ENCODE peak calls at places on chromosomes 7 and 10, in four cellular contexts. R is H9, X is astrocyte, O is SK-N-SH. I is an unnamed sample.
A peak's percentile ranks its signal among the peaks of the same experiment; 100 is the strongest.

GRCh38 chr7:35389636-35390035 is 135.7 kb upstream of the TBX20 start:
- DNase-seq in R (no peak), X (no peak), O (no peak), I (peak; percentile 38)

GRCh38 chr10:103553743-103554487 is 60.4 kb downstream of the NEURL1 start:
- DNase-seq in R (no peak), X (no peak), O (no peak), I (no peak)

GRCh38 chr7:26958834-26959233 is 94.4 kb upstream of the SKAP2 start:
- DNase-seq in R (no peak), X (peak; percentile 59), O (no peak), I (peak; percentile 92)

GRCh38 chr7:146008293-146008692 is 108.3 kb upstream of the CNTNAP2 start:
- DNase-seq in R (no peak), X (no peak), O (no peak), I (no peak)

GRCh38 chr7:22326181-22326580 is 30.8 kb downstream of the RAPGEF5 start:
- DNase-seq in R (no peak), X (no peak), O (no peak), I (no peak)

GRCh38 chr7:116539879-116540278 is 15.0 kb downstream of the CAV1 start:
- DNase-seq in R (no peak), X (no peak), O (no peak), I (no peak)

GRCh38 chr10:3852147-3852904 is 67.3 kb upstream of the KLF6 start:
- DNase-seq in R (no peak), X (peak; percentile 100), O (no peak), I (peak; percentile 100)

GRCh38 chr10:1550291-1550595 is 187.1 kb downstream of the ADARB2 start:
- DNase-seq in R (no peak), X (no peak), O (no peak), I (no peak)

GRCh38 chr10:97053285-97053684 is 132.5 kb downstream of the SLIT1 start:
- DNase-seq in R (no peak), X (no peak), O (peak; percentile 60), I (no peak)

GRCh38 chr7:44103941-44104879 is at the start of gene AEBP1:
- DNase-seq in R (peak; percentile 73), X (peak; percentile 27), O (peak; percentile 96), I (no peak)
- TF ChIP-seq CTCF in R (no peak), X (no peak), O (peak; percentile 18), I (no peak)

GRCh38 chr7:150367677-150368097 is 935 bp upstream of the REPIN1 start:
- DNase-seq in R (no peak), X (peak; percentile 36), O (no peak), I (peak; percentile 72)
- H3K4me1 ChIP-seq in R (peaks cover 3% of the 10 kb centered on the region), X (peaks cover 29% of the 10 kb centered on the region), O (peaks cover 23% of the 10 kb centered on the region), I (peaks cover 10% of the 10 kb centered on the region)

GRCh38 chr10:113175176-113175575 is 225.1 kb downstream of the TCF7L2 start:
- DNase-seq in R (no peak), X (no peak), O (no peak), I (no peak)
- H3K4me2 ChIP-seq in R (no peak overlapping the region), X (no peak overlapping the region), O (no peak overlapping the region), I (no peak overlapping the region)

DNA sequence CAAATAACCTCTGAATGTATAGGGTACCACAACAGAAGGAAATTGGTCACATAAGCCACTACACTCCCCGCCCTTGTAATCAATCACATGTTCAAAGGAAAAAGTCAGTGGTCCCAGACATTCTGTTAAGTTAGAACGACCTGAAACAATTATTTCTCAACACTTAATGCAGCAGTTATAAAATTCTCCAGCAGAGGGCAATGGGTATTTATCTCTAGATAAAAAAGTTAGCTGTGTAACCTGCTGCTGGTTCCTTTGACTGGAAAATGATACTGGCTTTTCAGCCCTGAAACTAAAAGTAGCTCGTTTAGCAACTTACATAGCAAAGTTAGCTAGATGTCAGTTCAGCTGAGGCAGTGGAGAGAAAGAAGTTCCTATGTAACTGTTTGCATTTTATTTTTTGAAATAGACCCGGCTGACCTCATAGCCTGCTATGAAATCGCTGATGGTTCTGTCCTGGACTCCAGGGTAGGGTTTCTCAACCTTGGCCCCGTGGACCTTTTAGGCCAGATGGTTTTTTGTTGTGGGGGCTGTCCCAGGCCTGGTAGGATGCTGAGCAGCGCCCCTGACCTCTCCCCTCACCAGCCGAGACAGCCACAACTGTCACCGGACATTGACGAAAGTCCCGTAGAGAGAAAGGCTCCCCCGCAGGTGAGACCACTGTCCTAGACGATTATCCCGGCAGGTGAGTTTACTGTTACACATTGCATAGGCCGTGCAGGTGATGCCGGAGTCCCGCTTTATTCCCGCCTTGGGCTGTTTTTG is 40.2 kb upstream of the PROSER2 start:
- DNase-seq in R (no peak), X (peak; percentile 22), O (peak; percentile 61), I (peak; percentile 52)
- TF ChIP-seq CTCF in R (peak; percentile 80), X (peak; percentile 77), O (peak; percentile 78), I (peak; percentile 64)